ENCODE peak calls at places on chromosomes 16 and 17, in eight cellular contexts. I, N, R, M, B, U, Y and C are unnamed samples.

GRCh38 chr16:29899516-29900101 is at the start of gene SEZ6L2:
- DNase-seq in B (peak), M (peak), Y (peak), N (peak), I (no peak), R (peak), U (no peak), C (peak)

GRCh38 chr16:68444058-68444657 is 4.2 kb downstream of the SMPD3 start:
- DNase-seq in I (peak), Y (peak), M (no peak), N (peak), U (no peak), B (no peak), R (peak), C (peak)

GRCh38 chr17:42281571-42282096 is 5.4 kb upstream of the STAT5B start:
- DNase-seq in B (no peak), I (no peak), Y (no peak), R (no peak), U (no peak), M (peak), N (peak), C (peak)

GRCh38 chr16:49835116-49835880 is 20.6 kb downstream of the ZNF423 start:
- DNase-seq in Y (no peak), B (no peak), U (no peak), M (no peak), N (no peak), R (no peak), I (no peak), C (no peak)

GRCh38 chr17:14672830-14673229 is 371.9 kb downstream of the HS3ST3B1 start:
- DNase-seq in R (peak), Y (peak), I (no peak), U (no peak), N (no peak), M (no peak), B (peak), C (peak)

GRCh38 chr16:72979974-72980373 is 68.0 kb downstream of the ZFHX3 start:
- DNase-seq in M (no peak), Y (no peak), B (no peak), I (no peak), U (no peak), R (no peak), N (no peak), C (no peak)

GRCh38 chr17:66724581-66725341 is 110.2 kb upstream of the CACNG5 start:
- DNase-seq in N (peak), R (no peak), Y (peak), I (no peak), B (peak), M (no peak), U (no peak), C (peak)

GRCh38 chr17:60321336-60322055 is 70.4 kb downstream of the USP32 start:
- DNase-seq in Y (no peak), R (peak), I (no peak), M (no peak), U (no peak), N (no peak), B (no peak), C (no peak)

GRCh38 chr17:57984936-57985674 is 2.9 kb downstream of the VEZF1 start:
- DNase-seq in Y (peak), R (no peak), U (no peak), M (no peak), N (no peak), I (no peak), B (no peak), C (no peak)